ENCODE peak calls at places on chromosomes 16 and 17, in four cellular contexts. One of them, this sample, is unnamed.

GRCh38 chr17:41666336-41666680 is 22.4 kb upstream of the EIF1 start:
- DNase-seq in stimulated activated CD8-positive, alpha-beta memory T cell treated with anti-CD3 and anti-CD28 coated beads, Interleukin-12 subunit alpha, Interleukin-12 subunit beta, amount 100 ng/mL, for 4 hours: peak
- DNase-seq in OCI-M1: no peak
- DNase-seq in ELF-1: no peak
- DNase-seq in this sample: peak

GRCh38 chr17:34378664-34379101 is 15.7 kb upstream of the CCL1 start:
- DNase-seq in stimulated activated CD8-positive, alpha-beta memory T cell treated with anti-CD3 and anti-CD28 coated beads, Interleukin-12 subunit alpha, Interleukin-12 subunit beta, amount 100 ng/mL, for 4 hours: no peak
- DNase-seq in OCI-M1: peak
- DNase-seq in ELF-1: no peak
- DNase-seq in this sample: no peak

GRCh38 chr16:76345093-76345735 is 68.0 kb downstream of the CNTNAP4 start:
- DNase-seq in stimulated activated CD8-positive, alpha-beta memory T cell treated with anti-CD3 and anti-CD28 coated beads, Interleukin-12 subunit alpha, Interleukin-12 subunit beta, amount 100 ng/mL, for 4 hours: no peak
- DNase-seq in OCI-M1: peak
- DNase-seq in ELF-1: no peak
- DNase-seq in this sample: no peak

GRCh38 chr16:68420366-68420765 is 27.9 kb downstream of the SMPD3 start:
- DNase-seq in stimulated activated CD8-positive, alpha-beta memory T cell treated with anti-CD3 and anti-CD28 coated beads, Interleukin-12 subunit alpha, Interleukin-12 subunit beta, amount 100 ng/mL, for 4 hours: no peak
- DNase-seq in OCI-M1: no peak
- DNase-seq in ELF-1: no peak
- DNase-seq in this sample: no peak

GRCh38 chr17:77089118-77089477 is 51.7 kb upstream of the SEC14L1 start:
- DNase-seq in stimulated activated CD8-positive, alpha-beta memory T cell treated with anti-CD3 and anti-CD28 coated beads, Interleukin-12 subunit alpha, Interleukin-12 subunit beta, amount 100 ng/mL, for 4 hours: no peak
- DNase-seq in OCI-M1: peak
- DNase-seq in ELF-1: peak
- DNase-seq in this sample: no peak

GRCh38 chr17:64326420-64327054 is 63.5 kb upstream of the TEX2 start:
- DNase-seq in stimulated activated CD8-positive, alpha-beta memory T cell treated with anti-CD3 and anti-CD28 coated beads, Interleukin-12 subunit alpha, Interleukin-12 subunit beta, amount 100 ng/mL, for 4 hours: no peak
- DNase-seq in OCI-M1: peak
- DNase-seq in ELF-1: no peak
- DNase-seq in this sample: no peak

GRCh38 chr17:75459590-75460267 is 3.3 kb downstream of the TMEM94 start:
- DNase-seq in stimulated activated CD8-positive, alpha-beta memory T cell treated with anti-CD3 and anti-CD28 coated beads, Interleukin-12 subunit alpha, Interleukin-12 subunit beta, amount 100 ng/mL, for 4 hours: no peak
- DNase-seq in OCI-M1: peak
- DNase-seq in ELF-1: peak
- DNase-seq in this sample: no peak

GRCh38 chr16:89018605-89019158 is 41.7 kb upstream of the CBFA2T3 start:
- DNase-seq in stimulated activated CD8-positive, alpha-beta memory T cell treated with anti-CD3 and anti-CD28 coated beads, Interleukin-12 subunit alpha, Interleukin-12 subunit beta, amount 100 ng/mL, for 4 hours: no peak
- DNase-seq in OCI-M1: no peak
- DNase-seq in ELF-1: no peak
- DNase-seq in this sample: no peak